ENCODE peak calls at places on chromosome 9, in four cellular contexts. B is PC-3; U is CD8-positive, alpha-beta T cell; W is A549. V is an unnamed sample. For H3K9me3, the result is how much of the 10 kb centered on the place peaks cover.

GRCh38 chr9:37350486-37351190 is 71.9 kb upstream of the GRHPR start:
- DNase-seq in B (no peak), U (no peak), W (no peak), V (no peak)

GRCh38 chr9:127215266-127216209 is 49.0 kb upstream of the GARNL3 start:
- DNase-seq in B (no peak), U (no peak), W (no peak), V (no peak)

GRCh38 chr9:18905883-18906649 is 126.9 kb downstream of the SAXO1 start:
- DNase-seq in B (no peak), U (no peak), W (no peak), V (no peak)

GRCh38 chr9:80028501-80028900 is 456.7 kb downstream of the TLE4 start:
- DNase-seq in B (no peak), U (no peak), W (no peak), V (peak)

GRCh38 chr9:76412638-76413037 is 18.4 kb upstream of the RFK start:
- DNase-seq in B (no peak), U (no peak), W (no peak), V (no peak)

GRCh38 chr9:73065439-73065838 is 86.2 kb upstream of the ANXA1 start:
- DNase-seq in B (no peak), U (no peak), W (no peak), V (no peak)

GRCh38 chr9:113320051-113320450 is 16.9 kb upstream of the RNF183 start:
- DNase-seq in B (no peak), U (no peak), W (no peak), V (no peak)

GRCh38 chr9:129584136-129584535 is 36.8 kb downstream of the C9orf50 start:
- DNase-seq in B (peak), U (peak), W (peak), V (peak)

GRCh38 chr9:115015018-115015635 is 84.7 kb upstream of the TNFSF8 start:
- DNase-seq in B (peak), U (no peak), W (peak), V (peak)

GRCh38 chr9:78167356-78167755 is 68.5 kb upstream of the CEP78 start:
- DNase-seq in B (peak), U (no peak), W (peak), V (no peak)

GRCh38 chr9:112819635-112820496 is 69.3 kb downstream of the SNX30 start:
- DNase-seq in B (peak), U (no peak), W (peak), V (peak)

GRCh38 chr9:117672397-117672796 is 31.8 kb upstream of the TLR4 start:
- DNase-seq in B (peak), U (no peak), W (peak), V (no peak)

GRCh38 chr9:128094166-128094949 is 26.3 kb downstream of the SLC25A25 start:
- DNase-seq in B (peak), U (peak), W (peak), V (peak)

GRCh38 chr9:116282598-116282997 is 129.0 kb downstream of the PAPPA start:
- DNase-seq in B (no peak), U (no peak), W (no peak), V (no peak)

GRCh38 chr9:12856608-12857007 is 81.8 kb downstream of the LURAP1L start:
- DNase-seq in B (no peak), U (no peak), W (no peak), V (no peak)

GRCh38 chr9:104787306-104788015 is 23.5 kb downstream of the NIPSNAP3B start:
- DNase-seq in B (no peak), U (no peak), W (no peak), V (no peak)

GRCh38 chr9:89455356-89455824 is 42.5 kb downstream of the SEMA4D start:
- DNase-seq in B (no peak), U (no peak), W (no peak), V (no peak)

GRCh38 chr9:15711531-15712295 is 158.9 kb downstream of the CCDC171 start:
- DNase-seq in B (no peak), U (no peak), W (no peak), V (no peak)

GRCh38 chr9:68872026-68872501 is 141.8 kb downstream of the PRKACG start:
- DNase-seq in B (no peak), U (no peak), W (no peak), V (no peak)

GRCh38 chr9:129312731-129313130 is 134.7 kb upstream of the IER5L start:
- DNase-seq in B (no peak), U (no peak), W (no peak), V (peak)

GRCh38 chr9:86772289-86772982 is 174.9 kb downstream of the GAS1 start:
- DNase-seq in B (no peak), U (no peak), W (no peak), V (no peak)

GRCh38 chr9:111720170-111720569 is 58.8 kb downstream of the GNG10 start:
- DNase-seq in B (no peak), U (no peak), W (no peak), V (no peak)

GRCh38 chr9:97647996-97648395 is 14.4 kb downstream of the NCBP1 start:
- DNase-seq in B (no peak), U (no peak), W (no peak), V (no peak)

GRCh38 chr9:120306561-120306960 is 273.4 kb downstream of the CDK5RAP2 start:
- DNase-seq in B (no peak), U (no peak), W (no peak), V (no peak)

GRCh38 chr9:20726144-20726543 is 42.1 kb downstream of the FOCAD start:
- DNase-seq in B (no peak), U (no peak), W (no peak), V (no peak)

GRCh38 chr9:14585730-14586473 is 107.3 kb downstream of the ZDHHC21 start:
- DNase-seq in B (no peak), U (no peak), W (no peak), V (no peak)

GRCh38 chr9:105963700-105964099 is 269.4 kb downstream of the TMEM38B start:
- DNase-seq in B (no peak), U (no peak), W (no peak), V (no peak)

GRCh38 chr9:98375138-98375726 is 119.8 kb upstream of the TBC1D2 start:
- DNase-seq in B (peak), U (no peak), W (peak), V (no peak)

GRCh38 chr9:127492616-127493015 is 41.3 kb downstream of the LRSAM1 start:
- DNase-seq in B (no peak), U (no peak), W (no peak), V (no peak)

GRCh38 chr9:89023788-89024187 is 32.5 kb downstream of the S1PR3 start:
- DNase-seq in B (no peak), U (no peak), W (no peak), V (no peak)

GRCh38 chr9:28821240-28821639 is 1248.0 kb upstream of the C9orf72 start:
- DNase-seq in B (no peak), U (no peak), W (no peak), V (no peak)

GRCh38 chr9:28824410-28824963 is 1251.2 kb upstream of the C9orf72 start:
- DNase-seq in B (no peak), U (no peak), W (no peak), V (no peak)

GRCh38 chr9:28820741-28821140 is 1247.5 kb upstream of the C9orf72 start:
- DNase-seq in B (no peak), U (no peak), W (peak), V (no peak)
- TF ChIP-seq CTCF in B (peak), U (no peak), W (no peak), V (peak)

DNA sequence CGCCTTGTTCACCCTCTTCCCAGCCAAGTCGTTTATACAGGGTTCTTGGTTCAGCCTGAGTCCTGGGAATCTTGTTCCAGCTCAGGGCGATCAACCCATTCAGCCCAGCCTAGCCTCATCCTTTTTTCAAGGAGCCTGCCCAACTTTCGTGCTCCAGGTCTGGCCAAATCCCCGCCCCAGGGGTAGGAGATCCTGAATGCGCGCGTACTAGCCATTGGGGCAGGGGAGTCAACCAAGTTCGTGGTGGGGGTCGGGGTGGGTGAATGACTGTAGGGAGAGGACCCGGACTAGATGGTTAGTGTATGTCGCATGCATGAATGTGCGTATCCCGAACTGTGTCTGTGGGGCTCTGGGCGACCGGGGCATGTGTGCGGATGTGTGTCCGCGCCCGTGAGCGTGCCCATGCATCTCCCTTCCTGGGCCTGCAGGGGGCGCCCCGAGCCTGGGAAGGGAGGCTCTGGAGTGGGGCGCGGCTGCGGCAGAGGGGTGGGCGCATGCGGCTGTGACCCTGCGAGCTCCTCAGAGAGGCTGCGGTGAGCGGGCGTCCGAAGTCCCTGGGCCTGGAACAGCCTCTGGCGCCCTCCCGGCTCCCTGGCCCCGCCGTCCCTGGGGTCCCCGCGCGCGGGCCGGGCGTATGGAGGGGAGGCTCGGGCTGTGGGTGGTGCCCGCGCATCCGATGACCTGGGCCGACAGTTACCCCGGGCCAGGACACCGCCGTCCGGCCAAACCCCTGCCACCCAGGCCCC is 8.7 kb downstream of the CCL21 start:
- DNase-seq in B (peak), U (peak), W (peak), V (peak)
- H3K27ac ChIP-seq in B (no peak), U (no peak), W (peak), V (no peak)

GRCh38 chr9:17829812-17830385 is 251.0 kb downstream of the SH3GL2 start:
- DNase-seq in B (no peak), U (no peak), W (no peak), V (no peak)

GRCh38 chr9:17824927-17825659 is 246.2 kb downstream of the SH3GL2 start:
- DNase-seq in B (no peak), U (no peak), W (no peak), V (no peak)

GRCh38 chr9:17824191-17824926 is 245.5 kb downstream of the SH3GL2 start:
- DNase-seq in B (no peak), U (no peak), W (no peak), V (no peak)
- H3K9me3 ChIP-seq in B (under half), U (under half), W (under half), V (under half)

DNA sequence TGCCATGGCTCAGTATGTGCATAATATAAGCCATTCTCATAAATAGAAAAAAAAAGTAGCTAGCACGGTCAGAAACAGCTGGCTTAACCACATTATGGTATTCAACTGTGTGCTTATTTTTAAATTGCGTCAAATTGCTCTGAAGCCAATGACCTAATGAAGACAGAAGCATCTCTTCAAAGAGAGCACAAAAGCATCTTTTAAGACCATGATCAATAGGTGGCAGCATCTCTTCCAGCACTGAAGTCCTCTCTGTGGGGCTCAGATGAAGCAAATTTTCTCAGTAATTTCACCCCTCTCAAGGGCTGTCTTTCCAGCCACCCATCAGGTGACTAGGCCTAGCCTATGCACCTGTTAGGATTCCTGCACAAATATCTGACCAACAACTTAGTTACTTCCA is 251.4 kb downstream of the GLIS3 start:
- DNase-seq in B (peak), U (no peak), W (peak), V (no peak)
- TF ChIP-seq CTCF in B (peak), U (no peak), W (peak), V (peak)

GRCh38 chr9:95188459-95188858 is 129.1 kb downstream of the FANCC start:
- DNase-seq in B (no peak), U (no peak), W (no peak), V (no peak)
- H3K27ac ChIP-seq in B (no peak), U (no peak), W (no peak), V (no peak)

DNA sequence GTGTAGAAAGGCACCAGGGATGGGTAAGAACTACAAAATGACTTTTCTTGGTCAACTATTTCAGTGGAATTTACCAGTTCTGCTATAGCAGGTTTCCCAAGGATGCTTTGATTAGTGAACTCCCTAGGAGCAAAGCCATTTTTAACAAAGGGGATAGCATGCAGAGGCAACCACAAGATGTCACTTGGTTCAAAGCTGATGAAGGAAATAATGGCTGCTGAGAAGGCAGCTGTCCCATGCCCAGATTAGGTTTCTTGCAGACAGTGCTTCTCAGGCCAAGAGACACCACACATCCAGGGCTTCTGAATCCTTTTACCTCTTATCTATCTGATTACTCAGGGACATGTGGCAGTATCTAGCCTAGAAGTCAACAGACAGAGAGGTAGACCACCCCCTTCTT is 192.6 kb downstream of the DOCK8 start:
- DNase-seq in B (no peak), U (no peak), W (peak), V (peak)
- H3K9me3 ChIP-seq in B (under half), U (under half), W (under half), V (under half)

GRCh38 chr9:101791938-101792337 is 53.5 kb upstream of the GRIN3A start:
- DNase-seq in B (peak), U (no peak), W (peak), V (peak)
- TF ChIP-seq CTCF in B (peak), U (no peak), W (peak), V (peak)

DNA sequence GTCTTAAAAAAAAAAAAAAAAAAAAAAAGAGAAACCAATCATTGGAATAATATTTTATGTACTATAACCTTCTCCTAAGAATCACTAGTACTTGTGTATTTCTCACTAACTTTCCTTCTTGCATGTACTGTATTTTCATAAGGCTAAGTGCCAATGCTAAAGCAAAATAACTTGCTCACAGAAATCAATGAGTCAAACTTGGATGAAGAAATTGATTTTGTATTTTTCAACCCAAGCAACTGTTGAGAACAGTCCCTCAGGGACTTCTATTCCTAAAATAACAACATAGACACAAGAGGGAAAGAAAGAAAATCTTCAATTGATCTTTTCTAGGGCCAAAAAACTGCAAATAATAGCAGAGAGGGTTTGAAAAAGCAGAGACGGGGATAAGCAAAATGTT is 69.8 kb downstream of the HABP4 start:
- DNase-seq in B (no peak), U (no peak), W (no peak), V (no peak)
- H3K27ac ChIP-seq in B (no peak), U (no peak), W (no peak), V (no peak)

GRCh38 chr9:122291458-122291857 is 26.8 kb downstream of the MRRF start:
- DNase-seq in B (no peak), U (no peak), W (no peak), V (no peak)
- H3K9me3 ChIP-seq in B (under half), U (under half), W (under half), V (under half)

GRCh38 chr9:109138421-109138820 is 18.7 kb upstream of the TMEM245 start:
- DNase-seq in B (no peak), U (no peak), W (no peak), V (no peak)

GRCh38 chr9:109139851-109140250 is 20.1 kb upstream of the TMEM245 start:
- DNase-seq in B (no peak), U (no peak), W (no peak), V (no peak)

GRCh38 chr9:109141375-109141774 is 21.6 kb upstream of the TMEM245 start:
- DNase-seq in B (no peak), U (no peak), W (no peak), V (no peak)

GRCh38 chr9:109145062-109145461 is 22.0 kb downstream of the FRRS1L start:
- DNase-seq in B (no peak), U (no peak), W (no peak), V (no peak)

DNA sequence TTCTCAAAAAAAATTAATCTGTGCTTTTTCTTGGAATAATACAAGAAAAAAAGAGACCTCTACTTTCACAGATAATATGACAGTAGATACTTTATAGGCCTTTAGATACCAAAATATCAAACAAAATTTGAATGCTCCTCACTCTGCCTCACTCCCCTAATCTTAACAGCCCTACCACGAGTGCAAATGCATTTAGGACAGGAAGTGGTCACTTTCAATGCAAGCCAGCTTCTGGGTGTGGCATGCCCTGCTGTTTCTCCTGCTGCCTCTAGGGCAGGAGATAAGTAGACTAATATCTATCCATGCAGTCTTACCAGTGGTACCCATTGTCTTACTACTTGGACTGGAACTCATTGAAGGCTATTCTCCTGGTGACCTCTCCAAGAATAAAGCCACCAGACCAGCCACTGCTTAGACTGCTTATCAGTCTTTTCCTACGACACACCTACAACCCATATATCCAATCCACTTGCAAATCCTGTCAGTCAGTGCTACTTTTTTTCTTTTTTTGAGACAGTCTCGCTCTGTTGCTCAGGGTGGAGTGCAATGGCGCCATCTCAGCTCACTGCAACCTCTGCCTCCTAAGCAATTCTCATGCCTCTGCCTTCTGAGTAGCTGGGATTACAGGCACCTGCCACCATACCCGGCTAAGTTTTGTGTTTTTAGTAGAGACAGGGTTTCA is 23.0 kb downstream of the FRRS1L start:
- DNase-seq in B (peak), U (no peak), W (peak), V (peak)
- TF ChIP-seq CTCF in B (peak), U (no peak), W (no peak), V (peak)